ENCODE peak calls at places on chromosomes 16 and 17, in seven cellular contexts. C, X, W, I, V, R and L are unnamed samples.

GRCh38 chr16:72833969-72834368 is 214.0 kb downstream of the ZFHX3 start:
- DNase-seq in C (no peak), X (no peak), W (no peak), I (no peak), V (no peak), R (no peak), L (no peak)

GRCh38 chr17:59853168-59853918 is 39.4 kb downstream of the TUBD1 start:
- DNase-seq in C (peak; percentile 100), X (peak; percentile 90), W (peak; percentile 97), I (peak; percentile 72), V (peak; percentile 98), R (no peak), L (no peak)

GRCh38 chr16:50655558-50656055 is 25.5 kb downstream of the SNX20 start:
- DNase-seq in C (no peak), X (no peak), W (no peak), I (no peak), V (no peak), R (no peak), L (no peak)

GRCh38 chr17:7334938-7335538 is 1.3 kb upstream of the ACAP1 start:
- DNase-seq in C (no peak), X (no peak), W (no peak), I (no peak), V (no peak), R (no peak), L (no peak)

GRCh38 chr17:21388066-21388465 is 11.9 kb downstream of the KCNJ12 start:
- DNase-seq in C (no peak), X (no peak), W (no peak), I (no peak), V (no peak), R (no peak), L (no peak)

GRCh38 chr16:88334517-88335149 is 48.1 kb upstream of the ZNF469 start:
- DNase-seq in C (no peak), X (no peak), W (no peak), I (no peak), V (no peak), R (no peak), L (no peak)

GRCh38 chr16:10594312-10594950 is 14.0 kb upstream of the EMP2 start:
- DNase-seq in C (no peak), X (no peak), W (no peak), I (no peak), V (no peak), R (no peak), L (no peak)

GRCh38 chr17:74080936-74081335 is 122.5 kb upstream of the RPL38 start:
- DNase-seq in C (no peak), X (no peak), W (no peak), I (no peak), V (no peak), R (no peak), L (no peak)

GRCh38 chr16:73978407-73978784 is 318.2 kb upstream of the PSMD7 start:
- DNase-seq in C (no peak), X (no peak), W (no peak), I (no peak), V (no peak), R (no peak), L (no peak)

GRCh38 chr16:83714286-83714685 is 93.5 kb upstream of the HSBP1 start:
- DNase-seq in C (no peak), X (no peak), W (no peak), I (no peak), V (no peak), R (no peak), L (no peak)

GRCh38 chr16:81810361-81810760 is 31.3 kb downstream of the PLCG2 start:
- DNase-seq in C (no peak), X (no peak), W (no peak), I (no peak), V (no peak), R (no peak), L (no peak)

GRCh38 chr16:81810894-81811538 is 31.9 kb downstream of the PLCG2 start:
- DNase-seq in C (no peak), X (no peak), W (no peak), I (no peak), V (no peak), R (no peak), L (no peak)

GRCh38 chr16:81809567-81809966 is 30.5 kb downstream of the PLCG2 start:
- DNase-seq in C (no peak), X (no peak), W (no peak), I (no peak), V (no peak), R (no peak), L (no peak)

GRCh38 chr16:81807767-81808166 is 28.7 kb downstream of the PLCG2 start:
- DNase-seq in C (no peak), X (no peak), W (no peak), I (peak; percentile 32), V (no peak), R (no peak), L (no peak)

GRCh38 chr16:81808933-81809480 is 29.9 kb downstream of the PLCG2 start:
- DNase-seq in C (no peak), X (no peak), W (no peak), I (no peak), V (no peak), R (no peak), L (no peak)
- H3K23ac ChIP-seq in C (no peak overlapping the region), X (no peak overlapping the region), W (no peak overlapping the region), I (no peak overlapping the region), V (no peak overlapping the region), R (no peak overlapping the region), L (no peak overlapping the region)

GRCh38 chr16:67264277-67264676 is 15.1 kb upstream of the PLEKHG4 start:
- DNase-seq in C (no peak), X (peak; percentile 42), W (no peak), I (no peak), V (no peak), R (no peak), L (no peak)

GRCh38 chr16:67265834-67266233 is 13.5 kb upstream of the PLEKHG4 start:
- DNase-seq in C (no peak), X (no peak), W (no peak), I (no peak), V (no peak), R (no peak), L (no peak)

GRCh38 chr16:67268136-67268579 is 11.2 kb upstream of the PLEKHG4 start:
- DNase-seq in C (peak; percentile 93), X (peak; percentile 24), W (peak; percentile 95), I (peak; percentile 94), V (peak; percentile 70), R (no peak), L (no peak)

GRCh38 chr16:67263201-67263600 is 14.4 kb downstream of the SLC9A5 start:
- DNase-seq in C (no peak), X (no peak), W (no peak), I (peak; percentile 83), V (no peak), R (no peak), L (no peak)

DNA sequence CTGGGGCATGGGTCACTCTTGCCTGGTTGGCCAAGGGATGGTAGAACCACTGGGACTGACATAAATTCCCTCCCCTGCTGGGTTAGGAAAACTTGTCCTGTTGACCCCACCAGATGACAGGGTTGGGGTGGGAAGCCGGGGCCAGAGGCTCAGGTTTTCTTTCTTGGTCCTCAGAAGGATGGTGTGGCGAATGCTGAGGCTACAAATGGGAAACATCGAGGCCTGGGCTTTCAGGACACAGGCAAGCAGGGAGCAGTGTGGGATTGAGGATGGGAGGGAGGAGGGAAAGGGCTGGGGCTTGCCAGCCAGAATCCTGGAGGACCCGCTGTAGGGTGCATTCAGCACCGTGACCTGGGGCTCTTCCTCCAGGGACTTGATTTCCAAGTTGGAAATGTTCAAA is 14.5 kb upstream of the PLEKHG4 start:
- DNase-seq in C (no peak), X (no peak), W (no peak), I (no peak), V (no peak), R (no peak), L (no peak)
- H3K23ac ChIP-seq in C (no peak overlapping the region), X (no peak overlapping the region), W (no peak overlapping the region), I (no peak overlapping the region), V (no peak overlapping the region), R (no peak overlapping the region), L (peak overlapping the region; percentile 5)

GRCh38 chr17:50027639-50028206 is 28.2 kb upstream of the ITGA3 start:
- DNase-seq in C (peak; percentile 96), X (peak; percentile 70), W (peak; percentile 95), I (peak; percentile 39), V (no peak), R (no peak), L (no peak)

GRCh38 chr17:50028207-50029120 is 27.4 kb upstream of the ITGA3 start:
- DNase-seq in C (peak; percentile 30), X (peak; percentile 83), W (peak; percentile 37), I (peak; percentile 83), V (no peak), R (no peak), L (no peak)

GRCh38 chr17:50026046-50026675 is 29.7 kb upstream of the ITGA3 start:
- DNase-seq in C (no peak), X (no peak), W (no peak), I (no peak), V (no peak), R (no peak), L (no peak)

GRCh38 chr17:50029185-50029584 is 26.7 kb upstream of the ITGA3 start:
- DNase-seq in C (no peak), X (no peak), W (no peak), I (no peak), V (no peak), R (no peak), L (no peak)

GRCh38 chr17:50026901-50027638 is 28.8 kb upstream of the ITGA3 start:
- DNase-seq in C (peak; percentile 75), X (peak; percentile 94), W (peak; percentile 81), I (peak; percentile 74), V (peak; percentile 68), R (peak; percentile 44), L (peak; percentile 81)
- H3K23ac ChIP-seq in C (peak overlapping the region; percentile 48), X (no peak overlapping the region), W (no peak overlapping the region), I (no peak overlapping the region), V (no peak overlapping the region), R (no peak overlapping the region), L (no peak overlapping the region)

DNA sequence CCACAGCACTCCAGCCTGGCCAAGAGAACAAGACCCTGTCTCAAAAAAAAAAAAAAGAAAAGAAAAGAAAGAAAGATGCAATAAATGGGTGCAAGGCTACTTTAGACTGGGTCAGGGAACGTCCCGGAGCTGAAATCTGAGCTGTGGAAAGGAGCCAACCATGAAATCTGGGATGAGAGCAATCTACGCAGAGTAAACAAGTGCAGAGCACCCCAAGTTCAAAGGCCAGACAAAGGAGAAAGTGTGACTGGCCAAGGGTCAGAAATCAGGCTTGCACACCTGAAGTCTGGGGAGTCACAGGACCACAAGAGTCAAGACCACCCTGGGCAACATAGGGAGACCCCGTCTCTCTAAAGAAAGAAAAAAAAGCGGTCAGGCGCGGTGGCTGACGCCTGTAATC is 2.8 kb downstream of the SHMT1 start:
- DNase-seq in C (no peak), X (no peak), W (no peak), I (no peak), V (no peak), R (no peak), L (no peak)
- H3K23ac ChIP-seq in C (no peak overlapping the region), X (no peak overlapping the region), W (no peak overlapping the region), I (no peak overlapping the region), V (no peak overlapping the region), R (no peak overlapping the region), L (no peak overlapping the region)

GRCh38 chr17:79356839-79357447 is 253.9 kb downstream of the RBFOX3 start:
- DNase-seq in C (no peak), X (no peak), W (no peak), I (no peak), V (no peak), R (no peak), L (no peak)
- H3K23ac ChIP-seq in C (no peak overlapping the region), X (no peak overlapping the region), W (no peak overlapping the region), I (no peak overlapping the region), V (no peak overlapping the region), R (no peak overlapping the region), L (peak overlapping the region; percentile 25)